ENCODE peak calls at places on chromosomes 4 and X, in five cellular contexts. One of them, this sample, is unnamed.

GRCh38 chrX:108018659-108019381 is 26.0 kb upstream of the VSIG1 start:
- DNase-seq in HepG2: no peak
- DNase-seq in H7: no peak
- DNase-seq in adipocyte: no peak
- DNase-seq in Right ventricle myocardium inferior: no peak
- DNase-seq in this sample: no peak

GRCh38 chrX:74179499-74179898 is 124.5 kb upstream of the ZCCHC13 start:
- DNase-seq in HepG2: no peak
- DNase-seq in H7: no peak
- DNase-seq in adipocyte: no peak
- DNase-seq in Right ventricle myocardium inferior: no peak
- DNase-seq in this sample: no peak

GRCh38 chrX:77668391-77669237 is 117.4 kb downstream of the ATRX start:
- DNase-seq in HepG2: peak; percentile 1
- DNase-seq in H7: no peak
- DNase-seq in adipocyte: peak; percentile 23
- DNase-seq in Right ventricle myocardium inferior: no peak
- DNase-seq in this sample: no peak

GRCh38 chrX:20527458-20528099 is 260.9 kb upstream of the RPS6KA3 start:
- DNase-seq in HepG2: peak; percentile 21
- DNase-seq in H7: peak; percentile 10
- DNase-seq in adipocyte: peak; percentile 72
- DNase-seq in Right ventricle myocardium inferior: peak; percentile 73
- DNase-seq in this sample: no peak

GRCh38 chr4:101956068-101956805 is 165.7 kb downstream of the BANK1 start:
- DNase-seq in HepG2: no peak
- DNase-seq in H7: no peak
- DNase-seq in adipocyte: no peak
- DNase-seq in Right ventricle myocardium inferior: no peak
- DNase-seq in this sample: no peak

GRCh38 chr4:158053801-158054200 is 119.0 kb downstream of the GASK1B start:
- DNase-seq in HepG2: no peak
- DNase-seq in H7: no peak
- DNase-seq in adipocyte: no peak
- DNase-seq in Right ventricle myocardium inferior: no peak
- DNase-seq in this sample: no peak

GRCh38 chrX:44155126-44155525 is 181.9 kb upstream of the NDP start:
- DNase-seq in HepG2: no peak
- DNase-seq in H7: no peak
- DNase-seq in adipocyte: no peak
- DNase-seq in Right ventricle myocardium inferior: no peak
- DNase-seq in this sample: no peak

GRCh38 chrX:44470816-44471215 is 71.8 kb downstream of the FUNDC1 start:
- DNase-seq in HepG2: no peak
- DNase-seq in H7: no peak
- DNase-seq in adipocyte: no peak
- DNase-seq in Right ventricle myocardium inferior: no peak
- DNase-seq in this sample: no peak

GRCh38 chr4:146222313-146222712 is 8.0 kb downstream of the REELD1 start:
- DNase-seq in HepG2: no peak
- DNase-seq in H7: no peak
- DNase-seq in adipocyte: no peak
- DNase-seq in Right ventricle myocardium inferior: no peak
- DNase-seq in this sample: no peak

GRCh38 chr4:135123632-135124031 is 922.0 kb upstream of the PABPC4L start:
- DNase-seq in HepG2: no peak
- DNase-seq in H7: no peak
- DNase-seq in adipocyte: peak; percentile 31
- DNase-seq in Right ventricle myocardium inferior: no peak
- DNase-seq in this sample: no peak

GRCh38 chr4:126890383-126890782 is 742.4 kb upstream of the INTU start:
- DNase-seq in HepG2: no peak
- DNase-seq in H7: no peak
- DNase-seq in adipocyte: peak; percentile 30
- DNase-seq in Right ventricle myocardium inferior: no peak
- DNase-seq in this sample: no peak

GRCh38 chr4:118889313-118889694 is 650 bp downstream of the SYNPO2 start:
- DNase-seq in HepG2: no peak
- DNase-seq in H7: no peak
- DNase-seq in adipocyte: peak; percentile 41
- DNase-seq in Right ventricle myocardium inferior: no peak
- DNase-seq in this sample: no peak

GRCh38 chrX:24858004-24858746 is 157.6 kb downstream of the ARX start:
- DNase-seq in HepG2: no peak
- DNase-seq in H7: no peak
- DNase-seq in adipocyte: peak; percentile 75
- DNase-seq in Right ventricle myocardium inferior: no peak
- DNase-seq in this sample: no peak

GRCh38 chr4:985123-985830 is 1.6 kb upstream of the IDUA start:
- DNase-seq in HepG2: peak; percentile 65
- DNase-seq in H7: peak; percentile 98
- DNase-seq in adipocyte: no peak
- DNase-seq in Right ventricle myocardium inferior: peak; percentile 90
- DNase-seq in this sample: peak; percentile 89

GRCh38 chr4:53767503-53767902 is 176.2 kb upstream of the LNX1 start:
- DNase-seq in HepG2: no peak
- DNase-seq in H7: no peak
- DNase-seq in adipocyte: peak; percentile 74
- DNase-seq in Right ventricle myocardium inferior: no peak
- DNase-seq in this sample: no peak

GRCh38 chr4:15653864-15654391 is 1.2 kb downstream of the FBXL5 start:
- DNase-seq in HepG2: peak; percentile 31
- DNase-seq in H7: peak; percentile 16
- DNase-seq in adipocyte: peak; percentile 75
- DNase-seq in Right ventricle myocardium inferior: no peak
- DNase-seq in this sample: no peak

This sample was measured in mucosa of descending colon.